ENCODE peak calls at places on chromosomes 11 and 22, in seven cellular contexts. D is left ventricle myocardium inferior; J is Calu3; B is fibroblast of lung; T is EH; K is naive thymus-derived CD4-positive, alpha-beta T cell; F is activated CD4-positive, alpha-beta T cell treated with anti-CD3 and anti-CD28 coated beads, Interleukin-2, amount 50 U/mL, for 24 hours. I is an unnamed sample.
A peak's percentile ranks its signal among the peaks of the same experiment; 100 is the strongest.

GRCh38 chr11:129894281-129895125 is 875 bp downstream of the NFRKB start:
- DNase-seq in D (no peak), J (peak; percentile 1), B (peak; percentile 9), T (peak; percentile 24), K (peak; percentile 23), F (no peak), I (no peak)

GRCh38 chr22:50270302-50271010 is at the start of gene MAPK11:
- DNase-seq in D (peak; percentile 73), J (peak; percentile 83), B (peak; percentile 72), T (peak; percentile 77), K (peak; percentile 73), F (peak; percentile 44), I (peak; percentile 79)

GRCh38 chr11:28209906-28210305 is 101.7 kb downstream of the METTL15 start:
- DNase-seq in D (no peak), J (no peak), B (no peak), T (peak; percentile 11), K (no peak), F (no peak), I (no peak)

GRCh38 chr11:126992804-126993111 is 7.8 kb downstream of the KIRREL3 start:
- DNase-seq in D (no peak), J (no peak), B (peak; percentile 98), T (peak; percentile 98), K (no peak), F (no peak), I (no peak)

GRCh38 chr11:862704-863388 is 20.2 kb downstream of the TSPAN4 start:
- DNase-seq in D (no peak), J (no peak), B (no peak), T (no peak), K (no peak), F (no peak), I (peak; percentile 31)

GRCh38 chr11:66743271-66743968 is 14.4 kb upstream of the SPTBN2 start:
- DNase-seq in D (no peak), J (peak; percentile 41), B (no peak), T (no peak), K (no peak), F (no peak), I (peak; percentile 79)

GRCh38 chr11:72091292-72091691 is 10.6 kb downstream of the LRRC51 start:
- DNase-seq in D (peak; percentile 57), J (peak; percentile 70), B (peak; percentile 41), T (peak; percentile 70), K (peak; percentile 79), F (peak; percentile 28), I (peak; percentile 83)

GRCh38 chr11:70502677-70503076 is 104.3 kb downstream of the CTTN start:
- DNase-seq in D (peak; percentile 5), J (no peak), B (no peak), T (no peak), K (no peak), F (no peak), I (no peak)

GRCh38 chr11:134486704-134487103 is 74.7 kb upstream of the B3GAT1 start:
- DNase-seq in D (no peak), J (no peak), B (no peak), T (no peak), K (no peak), F (no peak), I (no peak)

GRCh38 chr22:25626146-25626992 is 61.9 kb downstream of the GRK3 start:
- DNase-seq in D (no peak), J (no peak), B (no peak), T (no peak), K (no peak), F (no peak), I (no peak)

GRCh38 chr11:87897921-87898320 is 277.3 kb downstream of the RAB38 start:
- DNase-seq in D (no peak), J (no peak), B (no peak), T (no peak), K (no peak), F (no peak), I (no peak)

GRCh38 chr22:27534720-27535125 is 266.8 kb downstream of the MN1 start:
- DNase-seq in D (no peak), J (no peak), B (peak; percentile 87), T (peak; percentile 86), K (no peak), F (no peak), I (no peak)

GRCh38 chr22:38164578-38164953 is 17.1 kb downstream of the PLA2G6 start:
- DNase-seq in D (no peak), J (no peak), B (no peak), T (no peak), K (no peak), F (no peak), I (no peak)

GRCh38 chr22:20083157-20083890 is 3.3 kb downstream of the DGCR8 start:
- DNase-seq in D (no peak), J (no peak), B (no peak), T (no peak), K (no peak), F (no peak), I (no peak)

GRCh38 chr22:45164217-45165123 is 745 bp downstream of the NUP50 start:
- DNase-seq in D (peak; percentile 24), J (peak; percentile 26), B (peak; percentile 33), T (peak; percentile 20), K (peak; percentile 22), F (peak; percentile 21), I (peak; percentile 30)

GRCh38 chr11:69446108-69446507 is 35.4 kb upstream of the LINC01488 start:
- DNase-seq in D (no peak), J (no peak), B (no peak), T (no peak), K (no peak), F (no peak), I (peak; percentile 62)

GRCh38 chr11:129743029-129743846 is 72.4 kb upstream of the TMEM45B start:
- DNase-seq in D (no peak), J (no peak), B (peak; percentile 3), T (no peak), K (no peak), F (no peak), I (no peak)

GRCh38 chr11:59710136-59710847 is 3.4 kb downstream of the OR10V1 start:
- DNase-seq in D (no peak), J (no peak), B (peak; percentile 32), T (no peak), K (no peak), F (no peak), I (no peak)

GRCh38 chr22:41237707-41238569 is 2.8 kb downstream of the CHADL start:
- DNase-seq in D (peak; percentile 76), J (peak; percentile 90), B (peak; percentile 40), T (peak; percentile 43), K (peak; percentile 86), F (peak; percentile 55), I (peak; percentile 53)

GRCh38 chr22:49866646-49867045 is 13.0 kb downstream of the ZBED4 start:
- DNase-seq in D (no peak), J (no peak), B (no peak), T (no peak), K (no peak), F (no peak), I (no peak)

GRCh38 chr11:125382211-125382807 is 113.8 kb downstream of the FEZ1 start:
- DNase-seq in D (no peak), J (peak; percentile 9), B (no peak), T (no peak), K (no peak), F (no peak), I (no peak)

GRCh38 chr11:34332524-34332923 is 25.3 kb downstream of the ABTB2 start:
- DNase-seq in D (no peak), J (peak; percentile 28), B (no peak), T (no peak), K (no peak), F (no peak), I (no peak)

GRCh38 chr22:35638408-35638807 is 9.8 kb upstream of the APOL6 start:
- DNase-seq in D (peak; percentile 91), J (no peak), B (peak; percentile 75), T (peak; percentile 93), K (no peak), F (no peak), I (no peak)

GRCh38 chr11:84788220-84788619 is 838.9 kb downstream of the DLG2 start:
- DNase-seq in D (no peak), J (no peak), B (peak; percentile 16), T (no peak), K (no peak), F (no peak), I (no peak)